ENCODE peak calls at places on chromosomes 6 and 20, in five cellular contexts. A is A549, E is H1, O is HepG2, K is K562. B is an unnamed sample.

GRCh38 chr6:112338310-112338709 is 8.8 kb upstream of the RFPL4B start:
- DNase-seq in A (no peak), E (no peak), O (no peak), K (no peak), B (no peak)

GRCh38 chr6:158853872-158854213 is 34.7 kb upstream of the EZR start:
- DNase-seq in A (peak; percentile 26), E (no peak), O (no peak), K (peak; percentile 45), B (no peak)

GRCh38 chr6:4351857-4352669 is 216.7 kb upstream of the ECI2 start:
- DNase-seq in A (peak; percentile 64), E (no peak), O (no peak), K (no peak), B (peak; percentile 69)

GRCh38 chr6:107633680-107634141 is 143.8 kb downstream of the SOBP start:
- DNase-seq in A (no peak), E (no peak), O (no peak), K (no peak), B (no peak)

GRCh38 chr6:26363882-26364825 is 844 bp upstream of the BTN3A2 start:
- DNase-seq in A (no peak), E (no peak), O (no peak), K (no peak), B (no peak)

GRCh38 chr20:24873015-24873620 is 76.0 kb upstream of the CST7 start:
- DNase-seq in A (no peak), E (no peak), O (no peak), K (no peak), B (no peak)

GRCh38 chr6:43276180-43277082 is 21.6 kb upstream of the SLC22A7 start:
- DNase-seq in A (no peak), E (no peak), O (peak; percentile 82), K (no peak), B (no peak)

GRCh38 chr20:61115627-61116026 is 136.4 kb upstream of the CDH4 start:
- DNase-seq in A (no peak), E (no peak), O (no peak), K (no peak), B (no peak)

GRCh38 chr20:23116301-23117089 is 30.4 kb upstream of the CD93 start:
- DNase-seq in A (no peak), E (no peak), O (peak; percentile 25), K (no peak), B (no peak)

GRCh38 chr6:163260111-163260895 is 154.2 kb upstream of the QKI start:
- DNase-seq in A (no peak), E (peak; percentile 77), O (no peak), K (no peak), B (peak; percentile 48)

GRCh38 chr20:16228722-16229121 is 344.5 kb downstream of the KIF16B start:
- DNase-seq in A (no peak), E (no peak), O (no peak), K (peak; percentile 54), B (no peak)

GRCh38 chr6:25175656-25176055 is 103.5 kb upstream of the CARMIL1 start:
- DNase-seq in A (no peak), E (no peak), O (no peak), K (no peak), B (no peak)

GRCh38 chr6:47242483-47243386 is 67.0 kb downstream of the TNFRSF21 start:
- DNase-seq in A (peak; percentile 54), E (peak; percentile 19), O (no peak), K (peak; percentile 93), B (peak; percentile 95)

GRCh38 chr20:208937-209566 is 18.0 kb upstream of the DEFB129 start:
- DNase-seq in A (peak; percentile 40), E (no peak), O (peak; percentile 64), K (peak; percentile 30), B (peak; percentile 66)

GRCh38 chr6:6654599-6655575 is 66.4 kb downstream of the LY86 start:
- DNase-seq in A (no peak), E (no peak), O (no peak), K (peak; percentile 43), B (peak; percentile 78)

GRCh38 chr20:25251019-25251418 is 3.1 kb downstream of the PYGB start:
- DNase-seq in A (no peak), E (no peak), O (no peak), K (no peak), B (no peak)

DNA sequence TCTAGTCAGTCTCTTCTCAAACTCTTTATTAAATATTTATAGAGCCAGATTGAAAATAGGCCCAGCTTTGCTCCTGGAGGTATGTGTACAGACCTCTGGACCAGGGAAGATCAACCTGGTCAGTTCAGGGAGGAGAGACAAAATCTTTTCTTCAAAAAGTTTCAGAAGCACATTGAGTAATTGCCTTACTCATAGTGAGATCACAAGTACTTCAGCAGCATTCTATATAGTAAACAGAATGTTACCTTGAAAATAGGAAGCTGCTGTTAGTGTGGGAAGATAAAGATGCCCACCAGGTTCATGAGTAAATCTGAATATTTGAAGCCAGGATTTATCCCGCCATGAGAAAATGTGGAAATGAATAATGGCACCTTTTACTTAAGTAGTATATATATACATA is 665.9 kb upstream of the CITED2 start:
- DNase-seq in A (no peak), E (no peak), O (no peak), K (no peak), B (no peak)
- H3K27ac ChIP-seq in A (no peak overlapping the region), E (no peak overlapping the region), O (no peak overlapping the region), K (no peak overlapping the region), B (no peak overlapping the region)

GRCh38 chr20:4444404-4444803 is 277.3 kb upstream of the PRND start:
- DNase-seq in A (no peak), E (no peak), O (no peak), K (no peak), B (no peak)
- TF ChIP-seq JUN in A (no peak), E (no peak), O (no peak), K (no peak), B (no peak)

GRCh38 chr6:81565071-81565470 is 187.4 kb downstream of the TENT5A start:
- DNase-seq in A (no peak), E (no peak), O (no peak), K (no peak), B (no peak)
- TF ChIP-seq MAX in A (no peak), E (no peak), O (no peak), K (no peak), B (no peak)

DNA sequence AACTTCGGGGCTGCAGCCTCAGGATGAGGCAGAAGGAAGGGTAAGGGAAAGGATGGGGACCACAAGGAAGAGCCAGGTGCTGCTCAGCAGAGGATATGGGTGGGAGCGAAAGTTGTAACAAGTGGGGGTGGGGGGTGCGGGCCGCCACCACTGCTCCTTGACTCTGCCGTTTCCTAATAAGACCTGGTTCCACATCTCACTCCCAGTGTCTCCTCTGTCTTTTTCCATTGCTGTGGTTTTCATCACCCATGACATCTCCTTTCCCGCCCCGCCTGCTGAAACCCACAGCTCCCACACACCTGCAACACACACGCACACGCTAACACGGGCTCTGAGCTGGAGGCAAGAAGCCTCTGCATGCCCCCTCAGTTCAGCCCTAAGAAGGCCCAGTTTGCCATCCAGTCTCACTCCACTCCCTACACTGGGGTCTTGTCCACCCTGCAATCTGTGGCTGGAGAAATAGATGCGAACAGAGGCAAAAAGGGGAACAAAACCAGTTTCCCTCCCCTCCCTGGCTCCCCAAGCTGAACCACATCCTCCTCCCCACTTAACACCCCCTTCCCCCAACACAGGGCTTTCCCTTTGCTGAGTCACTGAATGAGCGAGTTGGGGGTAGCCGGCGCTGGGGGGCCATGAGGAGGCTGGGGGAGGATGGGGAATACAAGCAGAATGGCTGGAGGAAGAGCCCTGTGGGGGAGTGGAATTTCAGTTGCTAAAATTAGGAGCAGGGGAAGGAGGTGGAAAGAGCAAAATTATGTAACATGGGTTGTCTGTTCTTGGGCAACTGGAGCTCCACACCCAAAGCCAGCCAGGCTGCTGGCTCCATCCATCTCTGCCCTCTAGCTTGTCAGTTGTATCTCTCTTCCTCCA is 11.5 kb downstream of the NFKBIL1 start:
- DNase-seq in A (no peak), E (no peak), O (no peak), K (peak; percentile 73), B (peak; percentile 46)
- H3K27ac ChIP-seq in A (no peak overlapping the region), E (peak overlapping the region; percentile 25), O (no peak overlapping the region), K (peak overlapping the region; percentile 41), B (peak overlapping the region; percentile 98)

DNA sequence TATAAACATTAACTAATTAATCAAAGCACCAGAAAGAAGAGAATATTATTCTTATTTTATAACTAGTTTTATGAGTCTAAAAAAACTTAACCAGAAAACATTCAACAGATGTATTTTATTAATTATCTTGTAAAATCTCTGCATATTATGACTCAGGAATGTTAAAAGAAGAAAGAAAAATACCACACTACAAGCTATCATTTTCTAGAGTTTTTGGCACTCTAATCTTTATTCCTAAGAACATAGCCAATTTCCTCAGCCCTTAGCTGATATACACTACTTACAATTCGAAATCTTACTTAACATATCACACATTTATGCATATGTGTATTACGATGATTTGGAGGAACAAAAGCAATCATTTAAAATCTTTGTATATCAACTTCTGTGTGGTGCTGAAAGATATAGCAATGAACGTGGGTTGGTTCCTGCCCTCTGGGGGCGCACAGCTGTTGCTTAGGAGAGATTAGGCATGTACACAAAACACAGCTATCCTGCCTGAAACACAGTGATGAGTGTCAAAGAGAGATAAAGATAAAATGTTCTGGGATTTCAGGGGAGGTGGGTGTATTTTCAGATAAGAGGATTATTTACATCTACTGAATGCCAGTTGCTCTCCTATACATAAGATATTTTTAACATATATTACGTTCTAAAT is 404.5 kb downstream of the SYNE1 start:
- DNase-seq in A (no peak), E (no peak), O (peak; percentile 9), K (peak; percentile 48), B (peak; percentile 89)
- TF ChIP-seq JUN in A (no peak), E (no peak), O (no peak), K (no peak), B (no peak)

GRCh38 chr6:156956286-156956685 is 179.1 kb downstream of the ARID1B start:
- DNase-seq in A (no peak), E (no peak), O (no peak), K (no peak), B (no peak)
- TF ChIP-seq MAX in A (no peak), E (no peak), O (no peak), K (no peak), B (no peak)

GRCh38 chr20:63178445-63178818 is 37.5 kb downstream of the YTHDF1 start:
- DNase-seq in A (no peak), E (no peak), O (no peak), K (no peak), B (no peak)
- H3K27ac ChIP-seq in A (no peak overlapping the region), E (no peak overlapping the region), O (no peak overlapping the region), K (no peak overlapping the region), B (no peak overlapping the region)

B was measured in endothelial cell of umbilical vein.